ENCODE peak calls at places on chromosomes 7 and 10, in nine cellular contexts. Y is AG10803; H is HAP-1; A is dorsolateral prefrontal cortex; E is fibroblast of mammary gland; P is keratinocyte; U is effector memory CD4-positive, alpha-beta T cell; K is AG09309; O is cardiac muscle cell. L is an unnamed sample.

GRCh38 chr10:17599089-17599488 is 18.1 kb downstream of the HACD1 start:
- DNase-seq in E (peak), Y (peak), O (peak), H (no peak), P (no peak), U (no peak), K (no peak), A (no peak), L (no peak)

GRCh38 chr10:77620731-77621130 is 16.9 kb downstream of the KCNMA1 start:
- DNase-seq in Y (no peak), E (no peak), K (no peak), O (no peak), H (no peak), U (no peak), A (no peak), P (no peak), L (no peak)

GRCh38 chr7:65251851-65252620 is 121.6 kb upstream of the ZNF92 start:
- DNase-seq in K (no peak), E (peak), O (peak), A (peak), P (peak), Y (no peak), H (peak), U (no peak), L (peak)

GRCh38 chr7:51593638-51594037 is 277.0 kb upstream of the COBL start:
- DNase-seq in E (no peak), U (no peak), K (no peak), H (no peak), Y (no peak), O (no peak), P (no peak), A (no peak), L (no peak)

GRCh38 chr10:49651917-49652316 is 27.5 kb upstream of the C10orf53 start:
- DNase-seq in P (no peak), Y (no peak), U (no peak), K (no peak), E (no peak), H (no peak), A (no peak), O (no peak), L (no peak)

GRCh38 chr7:155206286-155207020 is 91.2 kb upstream of the INSIG1 start:
- DNase-seq in E (peak), P (no peak), A (no peak), K (peak), O (no peak), U (peak), H (no peak), Y (peak), L (no peak)

GRCh38 chr7:44471850-44472249 is 18.6 kb downstream of the NUDCD3 start:
- DNase-seq in K (no peak), E (no peak), Y (peak), U (no peak), A (no peak), O (no peak), P (no peak), H (no peak), L (no peak)

GRCh38 chr7:125316451-125316850 is 386.8 kb upstream of the POT1 start:
- DNase-seq in A (no peak), E (no peak), Y (no peak), P (no peak), K (no peak), H (peak), O (peak), U (no peak), L (no peak)

GRCh38 chr10:29039659-29040309 is 249.1 kb upstream of the LYZL1 start:
- DNase-seq in U (no peak), Y (peak), P (no peak), E (peak), K (peak), A (no peak), H (peak), O (no peak), L (no peak)

GRCh38 chr10:96863922-96864543 is 31.9 kb downstream of the LCOR start:
- DNase-seq in P (no peak), E (peak), H (no peak), Y (peak), U (no peak), K (no peak), A (no peak), O (no peak), L (no peak)

GRCh38 chr7:22402250-22402649 is 45.3 kb upstream of the RAPGEF5 start:
- DNase-seq in H (no peak), O (no peak), Y (no peak), K (no peak), P (no peak), A (no peak), U (no peak), E (no peak), L (no peak)

GRCh38 chr10:126242352-126243260 is 145.7 kb downstream of the ADAM12 start:
- DNase-seq in P (no peak), U (no peak), K (peak), A (peak), H (no peak), E (peak), Y (peak), O (no peak), L (no peak)

DNA sequence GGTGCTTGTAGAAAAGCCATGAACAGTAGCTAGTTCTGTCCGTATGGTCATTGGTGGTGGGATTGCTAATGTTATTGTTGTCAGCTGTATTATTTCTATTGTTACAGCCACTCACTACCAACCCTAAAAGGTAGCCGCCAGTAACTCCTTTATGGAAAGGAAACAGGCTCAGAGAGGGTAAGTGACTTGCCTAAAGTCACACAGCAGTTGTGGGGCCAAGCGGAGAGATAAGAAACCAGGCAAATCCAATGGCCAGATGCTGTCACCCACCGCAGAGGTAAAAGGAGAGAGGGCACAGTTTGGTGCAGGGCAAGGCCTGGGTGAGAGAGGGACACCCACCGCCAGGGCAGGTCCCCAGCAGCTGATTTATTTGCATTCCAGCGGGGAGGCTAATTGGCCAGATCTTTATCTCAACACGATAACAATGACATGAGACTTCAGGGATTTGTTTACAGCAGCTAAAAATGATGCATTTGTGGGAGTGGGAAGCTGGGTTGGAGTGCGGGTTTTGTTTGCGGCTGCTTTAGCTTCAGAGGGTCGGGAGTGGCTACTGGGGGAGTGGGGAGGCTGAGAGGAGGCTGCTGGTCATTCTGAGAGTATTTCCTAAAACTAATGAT is 8.6 kb upstream of the NKX2-3 start:
- DNase-seq in E (no peak), P (no peak), O (no peak), K (no peak), U (no peak), H (peak), A (no peak), Y (no peak), L (no peak)
- H3K4me3 ChIP-seq in E (no peak), P (no peak), O (peak), K (no peak), U (no peak), H (no peak), A (no peak), Y (no peak), L (no peak)

GRCh38 chr10:34813626-34814227 is 1.4 kb downstream of the PARD3 start:
- DNase-seq in E (peak), O (peak), H (no peak), K (no peak), A (no peak), U (no peak), P (no peak), Y (peak), L (no peak)

GRCh38 chr10:34814228-34815173 is 595 bp downstream of the PARD3 start:
- DNase-seq in U (no peak), Y (peak), E (no peak), O (peak), H (peak), P (no peak), A (no peak), K (no peak), L (no peak)

GRCh38 chr10:34811968-34812514 is 3.1 kb downstream of the PARD3 start:
- DNase-seq in E (peak), A (no peak), P (no peak), U (no peak), K (no peak), O (no peak), Y (peak), H (no peak), L (no peak)

GRCh38 chr10:34811126-34811967 is 3.7 kb downstream of the PARD3 start:
- DNase-seq in H (no peak), A (no peak), Y (no peak), E (no peak), O (no peak), U (no peak), K (no peak), P (no peak), L (no peak)

DNA sequence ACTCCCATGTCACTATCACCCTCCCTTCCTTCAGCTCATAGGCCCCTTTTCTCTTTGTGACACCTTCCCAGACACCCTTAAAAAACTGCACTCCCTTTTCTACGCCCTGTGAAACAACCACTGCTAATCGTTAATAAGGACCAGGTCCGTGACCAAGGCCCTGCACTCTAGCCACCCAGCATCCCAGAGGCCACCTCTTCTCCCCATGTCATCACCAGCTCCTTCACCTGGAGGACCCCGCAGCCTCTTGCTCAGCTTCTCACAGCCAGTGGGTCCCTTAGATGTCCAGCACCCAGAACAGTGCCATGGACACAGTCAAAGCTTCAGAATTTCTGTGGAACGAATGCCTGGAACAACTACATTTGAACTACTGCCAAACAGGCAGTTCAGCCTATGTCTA is 2.3 kb downstream of the PARD3 start:
- DNase-seq in O (no peak), E (no peak), Y (no peak), A (no peak), P (no peak), K (no peak), H (no peak), U (no peak), L (no peak)
- H3K4me3 ChIP-seq in O (no peak), E (no peak), Y (no peak), A (no peak), P (no peak), K (no peak), H (no peak), U (no peak), L (peak)

DNA sequence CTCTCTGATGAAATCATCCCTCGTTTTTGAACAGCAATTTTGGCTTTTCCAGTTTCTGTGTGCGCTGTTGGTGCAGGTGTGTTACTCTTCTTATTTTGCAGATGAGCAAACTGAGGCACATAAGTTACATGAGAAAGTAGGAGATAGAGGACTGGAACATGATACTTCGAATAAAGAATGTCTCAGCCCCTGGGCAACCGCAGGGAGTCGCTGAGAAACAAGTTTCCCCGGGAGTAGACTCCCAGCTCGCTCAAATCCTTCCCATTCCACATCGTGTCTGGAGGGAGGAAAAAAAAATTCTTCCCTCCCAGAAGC is 18.0 kb downstream of the MXI1 start:
- DNase-seq in U (no peak), A (no peak), Y (no peak), O (no peak), E (no peak), P (no peak), K (no peak), H (no peak), L (no peak)
- H3K4me3 ChIP-seq in U (peak), A (peak), Y (peak), O (peak), E (peak), P (peak), K (peak), H (peak), L (peak)

GRCh38 chr7:100484636-100485114 is 948 bp downstream of the NYAP1 start:
- DNase-seq in O (no peak), Y (no peak), U (no peak), K (no peak), H (no peak), A (no peak), E (no peak), P (no peak), L (no peak)
- H3K4me3 ChIP-seq in O (peak), Y (no peak), U (no peak), K (no peak), H (peak), A (peak), E (no peak), P (no peak), L (no peak)

DNA sequence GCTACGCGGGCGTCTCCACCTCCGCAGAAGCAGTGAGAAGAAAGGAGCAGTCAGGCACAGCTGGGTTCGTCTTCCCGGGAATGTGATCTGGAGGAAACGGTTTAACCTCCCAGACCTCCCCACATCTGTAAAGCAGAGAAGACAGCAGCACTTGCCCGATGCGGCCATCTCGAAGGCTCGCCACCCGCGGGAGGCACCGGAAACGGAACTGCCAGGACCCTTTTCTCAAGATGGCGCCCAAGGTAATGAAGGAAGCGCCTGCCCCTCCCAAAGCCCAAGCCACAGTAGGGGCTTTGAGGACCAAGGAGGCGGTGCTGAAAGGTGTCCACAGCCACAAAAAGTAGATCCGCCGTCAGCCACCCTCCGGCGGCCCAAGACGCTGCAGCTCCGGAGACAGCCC is 41.7 kb downstream of the ASB13 start:
- DNase-seq in U (no peak), H (no peak), A (no peak), K (no peak), Y (no peak), P (no peak), O (no peak), E (no peak), L (no peak)
- H3K4me3 ChIP-seq in U (no peak), H (no peak), A (no peak), K (no peak), Y (no peak), P (no peak), O (no peak), E (no peak), L (no peak)

DNA sequence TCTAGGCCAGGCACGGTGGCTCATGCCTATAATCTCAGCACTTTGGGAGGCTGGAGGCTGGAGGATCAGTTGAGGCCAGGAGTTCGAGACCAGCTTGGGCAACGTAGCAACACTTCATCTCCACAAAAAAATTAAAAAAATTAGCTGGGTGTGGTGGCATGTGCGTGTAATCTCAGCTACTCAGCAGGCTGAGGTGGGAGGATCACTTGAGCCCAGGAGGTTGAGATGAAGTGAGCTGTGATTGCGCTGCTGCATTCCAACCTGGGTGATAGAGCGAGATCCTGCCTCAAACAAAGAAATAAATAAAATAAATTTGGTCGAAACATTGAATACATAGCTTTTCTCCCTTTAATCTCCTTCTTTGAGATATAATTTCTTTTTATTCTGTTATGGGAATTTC is 80.6 kb upstream of the ITGB1 start:
- DNase-seq in Y (no peak), A (no peak), H (no peak), U (no peak), P (no peak), O (no peak), E (no peak), K (no peak), L (no peak)
- H3K4me3 ChIP-seq in Y (no peak), A (no peak), H (no peak), U (no peak), P (no peak), O (no peak), E (no peak), K (no peak), L (no peak)

DNA sequence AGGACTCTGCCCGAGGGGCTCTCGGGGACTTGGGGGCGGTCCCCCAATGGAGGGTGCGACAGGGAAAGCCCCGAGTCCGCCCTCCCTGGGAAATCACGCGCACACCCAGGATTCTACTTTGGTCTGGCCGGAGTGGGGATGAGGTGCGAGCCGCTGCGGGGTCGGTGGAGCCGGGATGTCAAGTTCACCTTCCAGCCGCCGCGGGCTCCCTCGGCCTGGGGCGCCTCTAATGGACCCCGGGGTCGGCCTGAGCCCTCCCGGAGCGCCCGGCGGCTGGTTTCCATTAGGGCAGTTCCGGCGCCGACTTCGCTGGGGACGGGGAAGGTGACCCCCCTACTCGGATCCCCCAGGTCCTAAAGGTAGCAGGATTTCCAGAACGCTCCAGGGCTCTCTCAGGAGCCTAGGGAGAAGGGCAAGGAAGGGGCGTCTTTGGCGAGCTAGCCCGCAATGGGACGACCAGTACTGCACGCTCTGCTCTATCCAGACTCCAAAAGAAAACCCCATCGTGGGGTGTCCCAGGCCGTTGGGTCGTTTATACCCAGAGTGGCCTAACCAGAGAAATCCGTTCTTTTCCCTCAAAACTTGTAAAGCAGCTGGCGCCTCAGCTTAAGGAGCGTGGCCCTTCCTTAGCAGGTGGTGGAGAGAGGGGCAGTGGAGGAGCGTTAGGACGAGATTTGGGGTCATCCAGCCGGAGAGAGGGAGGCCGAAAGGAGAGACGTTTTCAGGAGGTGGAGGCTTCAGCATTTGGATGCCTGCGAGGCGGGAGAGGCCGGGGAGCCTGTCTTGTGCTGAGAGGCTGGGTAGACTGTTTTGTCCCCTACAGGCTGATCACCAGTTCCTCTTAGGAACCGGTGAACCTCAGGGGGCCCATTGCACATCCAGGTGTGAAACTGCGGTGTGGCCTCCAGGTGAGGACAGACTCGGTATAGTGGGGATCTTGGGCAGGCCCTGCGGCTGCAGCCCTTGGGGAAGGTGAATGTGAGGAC is 860 bp upstream of the WDR86 start:
- DNase-seq in Y (no peak), O (peak), E (no peak), P (no peak), U (no peak), K (no peak), A (no peak), H (peak), L (no peak)
- H3K4me3 ChIP-seq in Y (no peak), O (peak), E (peak), P (no peak), U (peak), K (no peak), A (peak), H (peak), L (peak)

GRCh38 chr10:129946868-129947267 is 17.2 kb downstream of the EBF3 start:
- DNase-seq in H (no peak), U (no peak), A (no peak), E (no peak), Y (no peak), P (no peak), O (no peak), K (no peak), L (no peak)

GRCh38 chr10:129949411-129950335 is 14.4 kb downstream of the EBF3 start:
- DNase-seq in E (peak), K (no peak), O (peak), Y (peak), U (no peak), A (no peak), P (no peak), H (peak), L (peak)

GRCh38 chr10:129942936-129943724 is 20.9 kb downstream of the EBF3 start:
- DNase-seq in K (no peak), E (peak), H (no peak), P (no peak), Y (peak), U (no peak), A (no peak), O (no peak), L (peak)

GRCh38 chr10:129945031-129945430 is 19.0 kb downstream of the EBF3 start:
- DNase-seq in K (no peak), Y (no peak), O (no peak), P (no peak), A (no peak), E (no peak), U (no peak), H (no peak), L (no peak)

DNA sequence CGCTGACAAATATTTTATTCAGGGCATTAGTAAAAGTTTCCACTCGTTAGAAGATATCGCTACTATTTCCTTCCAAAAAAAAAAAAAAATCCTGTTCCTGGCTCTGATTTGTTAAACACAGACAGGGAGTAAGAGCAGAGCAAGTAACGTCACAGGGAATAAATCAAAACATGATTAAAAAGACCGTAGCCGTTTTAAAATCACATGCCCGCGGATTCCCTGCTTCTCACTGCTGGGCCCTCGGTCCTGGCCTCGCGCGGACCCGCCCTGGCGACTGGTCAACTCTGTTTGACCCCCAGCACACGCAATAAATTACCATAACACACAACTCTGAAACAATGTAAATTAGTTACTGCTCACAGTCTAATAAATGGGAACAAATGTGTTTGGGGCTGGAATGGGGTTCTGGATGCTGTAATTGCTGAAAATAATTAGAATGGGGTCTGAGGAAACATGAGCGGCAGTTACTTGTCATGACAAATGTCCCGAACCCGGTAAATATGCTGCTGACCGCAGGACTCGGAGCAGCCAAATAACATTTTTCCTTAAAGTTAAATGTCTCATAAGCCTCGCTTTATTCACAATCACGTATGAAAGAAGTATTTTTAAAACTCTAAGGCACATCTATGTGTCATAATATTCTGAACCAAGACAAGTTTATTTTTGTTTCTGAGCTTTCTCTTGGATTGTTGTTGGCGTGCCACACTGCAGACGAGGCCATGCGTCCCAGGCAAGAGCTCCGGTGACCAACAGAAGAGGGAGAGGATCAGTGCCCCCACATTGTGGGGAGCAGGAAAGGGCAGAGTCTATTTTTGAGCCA is 17.9 kb downstream of the EBF3 start:
- DNase-seq in U (no peak), A (no peak), P (no peak), E (peak), K (no peak), O (no peak), Y (peak), H (no peak), L (no peak)
- H3K4me3 ChIP-seq in U (no peak), A (no peak), P (no peak), E (no peak), K (no peak), O (no peak), Y (peak), H (no peak), L (no peak)